ENCODE peak calls at places on chromosomes 1 and 21, in four cellular contexts. F is right cardiac atrium; A is T-helper 17 cell; R is CD8-positive, alpha-beta T cell. P is an unnamed sample.

GRCh38 chr1:54956726-54957125 is 23.7 kb upstream of the TMEM61 start:
- ATAC-seq in F (no peak), A (no peak), R (no peak), P (no peak)

GRCh38 chr1:225597926-225598575 is 54.9 kb downstream of the ENAH start:
- ATAC-seq in F (no peak), A (no peak), R (no peak), P (no peak)

GRCh38 chr1:216223521-216223920 is 199.7 kb downstream of the USH2A start:
- ATAC-seq in F (peak), A (no peak), R (no peak), P (no peak)

GRCh38 chr1:2967881-2968280 is 53.4 kb upstream of the ACTRT2 start:
- ATAC-seq in F (no peak), A (no peak), R (no peak), P (no peak)

GRCh38 chr1:100902365-100902764 is 6.5 kb downstream of the SLC30A7 start:
- ATAC-seq in F (no peak), A (no peak), R (no peak), P (no peak)

GRCh38 chr1:114315601-114316000 is 161.9 kb upstream of the SYT6 start:
- ATAC-seq in F (no peak), A (no peak), R (no peak), P (no peak)

GRCh38 chr1:100536031-100536430 is 1.9 kb upstream of the GPR88 start:
- ATAC-seq in F (no peak), A (no peak), R (no peak), P (peak)

GRCh38 chr1:212606734-212607205 is 1.8 kb upstream of the ATF3 start:
- ATAC-seq in F (no peak), A (peak), R (peak), P (no peak)

GRCh38 chr1:25619101-25619890 is 2.7 kb downstream of the MAN1C1 start:
- ATAC-seq in F (peak), A (peak), R (no peak), P (no peak)

GRCh38 chr21:46480466-46480865 is 21.8 kb downstream of the DIP2A start:
- ATAC-seq in F (peak), A (no peak), R (no peak), P (no peak)

GRCh38 chr1:150626150-150626549 is 3.3 kb downstream of the ENSA start:
- ATAC-seq in F (no peak), A (no peak), R (no peak), P (no peak)

GRCh38 chr1:221873663-221874062 is 131.8 kb upstream of the DUSP10 start:
- ATAC-seq in F (no peak), A (no peak), R (no peak), P (no peak)

GRCh38 chr1:30264672-30265025 is 458.7 kb downstream of the MATN1 start:
- ATAC-seq in F (no peak), A (no peak), R (no peak), P (no peak)

GRCh38 chr1:98333406-98333805 is 328.1 kb upstream of the SNX7 start:
- ATAC-seq in F (no peak), A (no peak), R (no peak), P (no peak)

GRCh38 chr1:109307363-109308021 is 681 bp upstream of the MYBPHL start:
- ATAC-seq in F (peak), A (peak), R (no peak), P (peak)